ENCODE peak calls at places on chromosomes 7 and 10, in ten cellular contexts. Y is chondrocyte; O is EH; U is RCC 7860; D is A172; V is T follicular helper cell; S is retina; M is OCI-LY7; R is activated T-helper 1 cell treated with anti-CD3 and anti-CD28 coated beads, Interleukin-2, amount 50 U/mL, for 16 hours; H is NCI-H446. F is an unnamed sample.

GRCh38 chr7:118349604-118350003 is 125.1 kb downstream of the ANKRD7 start:
- DNase-seq in Y (no peak), O (no peak), U (no peak), D (no peak), V (no peak), S (no peak), M (peak; percentile 10), R (no peak), H (no peak), F (no peak)

GRCh38 chr7:94115316-94115715 is 111.2 kb upstream of the BET1 start:
- DNase-seq in Y (no peak), O (peak; percentile 4), U (no peak), D (no peak), V (no peak), S (no peak), M (no peak), R (no peak), H (no peak), F (no peak)

GRCh38 chr10:51083280-51083986 is 9.1 kb downstream of the PRKG1 start:
- DNase-seq in Y (no peak), O (peak; percentile 58), U (no peak), D (no peak), V (no peak), S (no peak), M (no peak), R (no peak), H (no peak), F (no peak)

GRCh38 chr10:8618834-8619233 is 564.3 kb downstream of the GATA3 start:
- DNase-seq in Y (no peak), O (no peak), U (peak; percentile 66), D (no peak), V (no peak), S (no peak), M (no peak), R (no peak), H (no peak), F (no peak)

GRCh38 chr10:95263864-95264226 is 27.0 kb downstream of the PDLIM1 start:
- DNase-seq in Y (no peak), O (no peak), U (no peak), D (no peak), V (no peak), S (no peak), M (no peak), R (no peak), H (no peak), F (no peak)

GRCh38 chr10:6140141-6140841 is 51.5 kb downstream of the RBM17 start:
- DNase-seq in Y (no peak), O (no peak), U (no peak), D (peak; percentile 30), V (no peak), S (no peak), M (no peak), R (no peak), H (no peak), F (no peak)

GRCh38 chr7:112638675-112639400 is 151.4 kb downstream of the TMEM168 start:
- DNase-seq in Y (no peak), O (no peak), U (no peak), D (no peak), V (no peak), S (no peak), M (no peak), R (no peak), H (no peak), F (no peak)

GRCh38 chr7:496528-497295 is 22.9 kb downstream of the PDGFA start:
- DNase-seq in Y (peak; percentile 75), O (no peak), U (no peak), D (no peak), V (no peak), S (no peak), M (no peak), R (no peak), H (no peak), F (no peak)

GRCh38 chr10:126592901-126593300 is 77.6 kb downstream of the C10orf90 start:
- DNase-seq in Y (no peak), O (no peak), U (no peak), D (no peak), V (no peak), S (no peak), M (no peak), R (no peak), H (no peak), F (no peak)

GRCh38 chr10:80535671-80536360 is 1.9 kb upstream of the SH2D4B start:
- DNase-seq in Y (peak; percentile 84), O (peak; percentile 13), U (no peak), D (no peak), V (peak; percentile 62), S (peak; percentile 69), M (peak; percentile 79), R (peak; percentile 60), H (no peak), F (peak; percentile 25)

GRCh38 chr7:82443801-82444219 is 233 bp upstream of the CACNA2D1 start:
- DNase-seq in Y (no peak), O (peak; percentile 93), U (peak; percentile 49), D (no peak), V (no peak), S (no peak), M (no peak), R (no peak), H (peak; percentile 77), F (no peak)

GRCh38 chr7:149329265-149329664 is 67.3 kb downstream of the ZNF783 start:
- DNase-seq in Y (no peak), O (no peak), U (no peak), D (no peak), V (no peak), S (no peak), M (no peak), R (no peak), H (no peak), F (no peak)

GRCh38 chr7:15005672-15006071 is 103.1 kb upstream of the DGKB start:
- DNase-seq in Y (no peak), O (no peak), U (no peak), D (no peak), V (no peak), S (no peak), M (no peak), R (no peak), H (no peak), F (no peak)

GRCh38 chr10:100970914-100971811 is 1.9 kb downstream of the SEMA4G start:
- DNase-seq in Y (peak; percentile 52), O (no peak), U (no peak), D (no peak), V (no peak), S (no peak), M (no peak), R (no peak), H (no peak), F (no peak)

GRCh38 chr10:122462533-122463465 is 1.4 kb downstream of the HTRA1 start:
- DNase-seq in Y (no peak), O (peak; percentile 59), U (no peak), D (no peak), V (no peak), S (peak; percentile 69), M (no peak), R (no peak), H (no peak), F (no peak)

GRCh38 chr10:132502544-132503300 is 34.9 kb upstream of the INPP5A start:
- DNase-seq in Y (peak; percentile 57), O (no peak), U (no peak), D (no peak), V (no peak), S (no peak), M (no peak), R (no peak), H (no peak), F (no peak)

GRCh38 chr7:75842836-75843446 is 29.3 kb upstream of the CCL24 start:
- DNase-seq in Y (no peak), O (peak; percentile 88), U (no peak), D (peak; percentile 52), V (no peak), S (no peak), M (peak; percentile 14), R (peak; percentile 3), H (no peak), F (no peak)

GRCh38 chr10:25024528-25024927 is 8.1 kb downstream of the THNSL1 start:
- DNase-seq in Y (no peak), O (no peak), U (no peak), D (no peak), V (no peak), S (no peak), M (no peak), R (no peak), H (no peak), F (no peak)

GRCh38 chr10:103246328-103246727 is 641 bp downstream of the RPEL1 start:
- DNase-seq in Y (no peak), O (no peak), U (no peak), D (no peak), V (no peak), S (no peak), M (no peak), R (no peak), H (no peak), F (no peak)

GRCh38 chr7:44221231-44221791 is 20.5 kb downstream of the YKT6 start:
- DNase-seq in Y (peak; percentile 81), O (peak; percentile 36), U (no peak), D (no peak), V (no peak), S (no peak), M (no peak), R (no peak), H (no peak), F (no peak)

GRCh38 chr7:152522551-152522950 is 86.7 kb upstream of the KMT2C start:
- DNase-seq in Y (no peak), O (no peak), U (no peak), D (peak; percentile 27), V (no peak), S (peak; percentile 70), M (no peak), R (no peak), H (peak; percentile 88), F (no peak)

GRCh38 chr10:77587424-77587806 is 50.2 kb downstream of the KCNMA1 start:
- DNase-seq in Y (no peak), O (no peak), U (no peak), D (no peak), V (no peak), S (no peak), M (no peak), R (no peak), H (no peak), F (no peak)

GRCh38 chr10:13528875-13529713 is at the start of gene BEND7:
- DNase-seq in Y (no peak), O (peak; percentile 47), U (peak; percentile 22), D (peak; percentile 9), V (no peak), S (peak; percentile 78), M (no peak), R (no peak), H (no peak), F (no peak)

GRCh38 chr7:20152511-20152910 is 64.7 kb downstream of the MACC1 start:
- DNase-seq in Y (no peak), O (no peak), U (no peak), D (peak; percentile 19), V (no peak), S (no peak), M (no peak), R (no peak), H (no peak), F (no peak)

GRCh38 chr7:75946207-75946855 is 31.4 kb downstream of the POR start:
- DNase-seq in Y (no peak), O (no peak), U (no peak), D (no peak), V (no peak), S (no peak), M (no peak), R (no peak), H (no peak), F (no peak)

GRCh38 chr10:126705131-126705530 is 34.6 kb upstream of the C10orf90 start:
- DNase-seq in Y (no peak), O (no peak), U (no peak), D (no peak), V (no peak), S (no peak), M (no peak), R (no peak), H (no peak), F (no peak)

GRCh38 chr7:127652333-127653248 is 597 bp downstream of the SND1 start:
- DNase-seq in Y (no peak), O (peak; percentile 65), U (peak; percentile 30), D (no peak), V (no peak), S (no peak), M (peak; percentile 33), R (no peak), H (no peak), F (no peak)

GRCh38 chr7:50676754-50677153 is 105.9 kb downstream of the GRB10 start:
- DNase-seq in Y (peak; percentile 39), O (no peak), U (no peak), D (no peak), V (no peak), S (no peak), M (no peak), R (no peak), H (no peak), F (no peak)

F was measured in esophagus squamous epithelium.